ENCODE peak calls at places on chromosomes 16 and 17, in ten cellular contexts. N is OCI-LY7; L is GM23338; B is heart right ventricle; C is A549; G is prostate gland; P is CD4-positive, alpha-beta memory T cell; E is mesenchymal stem cell; A is adipocyte; X is breast epithelium. Y is an unnamed sample.

GRCh38 chr17:74547736-74548135 is 1.8 kb upstream of the CD300C start:
- DNase-seq in N (peak; percentile 22), L (no peak), B (no peak), C (no peak), G (no peak), P (no peak), E (no peak), A (no peak), X (no peak), Y (peak; percentile 41)

GRCh38 chr17:10114931-10115535 is 83.4 kb downstream of the GAS7 start:
- DNase-seq in N (peak; percentile 4), L (no peak), B (peak; percentile 91), C (peak; percentile 87), G (peak; percentile 79), P (peak; percentile 64), E (peak; percentile 99), A (peak; percentile 98), X (peak; percentile 69), Y (peak; percentile 98)

GRCh38 chr17:78251773-78252103 is 20.3 kb downstream of the TMEM235 start:
- DNase-seq in N (no peak), L (no peak), B (no peak), C (no peak), G (no peak), P (no peak), E (no peak), A (no peak), X (no peak), Y (no peak)

GRCh38 chr17:74389094-74389753 is 21.9 kb downstream of the GPR142 start:
- DNase-seq in N (no peak), L (no peak), B (no peak), C (no peak), G (no peak), P (no peak), E (no peak), A (no peak), X (no peak), Y (peak; percentile 32)

GRCh38 chr17:28230011-28230410 is 89.0 kb upstream of the TMEM97 start:
- DNase-seq in N (no peak), L (peak; percentile 39), B (no peak), C (no peak), G (no peak), P (no peak), E (no peak), A (no peak), X (no peak), Y (no peak)

GRCh38 chr17:77479372-77479781 is 338.6 kb downstream of the SEC14L1 start:
- DNase-seq in N (peak; percentile 65), L (peak; percentile 59), B (no peak), C (no peak), G (no peak), P (no peak), E (no peak), A (no peak), X (no peak), Y (no peak)

GRCh38 chr17:37327341-37328090 is 48.3 kb upstream of the C17orf78 start:
- DNase-seq in N (no peak), L (no peak), B (no peak), C (no peak), G (no peak), P (no peak), E (peak; percentile 91), A (peak; percentile 90), X (no peak), Y (no peak)

GRCh38 chr17:79707931-79708891 is 22.5 kb upstream of the ENPP7 start:
- DNase-seq in N (peak; percentile 71), L (peak; percentile 75), B (peak; percentile 30), C (peak; percentile 71), G (peak; percentile 30), P (peak; percentile 42), E (peak; percentile 44), A (peak; percentile 75), X (no peak), Y (no peak)

DNA sequence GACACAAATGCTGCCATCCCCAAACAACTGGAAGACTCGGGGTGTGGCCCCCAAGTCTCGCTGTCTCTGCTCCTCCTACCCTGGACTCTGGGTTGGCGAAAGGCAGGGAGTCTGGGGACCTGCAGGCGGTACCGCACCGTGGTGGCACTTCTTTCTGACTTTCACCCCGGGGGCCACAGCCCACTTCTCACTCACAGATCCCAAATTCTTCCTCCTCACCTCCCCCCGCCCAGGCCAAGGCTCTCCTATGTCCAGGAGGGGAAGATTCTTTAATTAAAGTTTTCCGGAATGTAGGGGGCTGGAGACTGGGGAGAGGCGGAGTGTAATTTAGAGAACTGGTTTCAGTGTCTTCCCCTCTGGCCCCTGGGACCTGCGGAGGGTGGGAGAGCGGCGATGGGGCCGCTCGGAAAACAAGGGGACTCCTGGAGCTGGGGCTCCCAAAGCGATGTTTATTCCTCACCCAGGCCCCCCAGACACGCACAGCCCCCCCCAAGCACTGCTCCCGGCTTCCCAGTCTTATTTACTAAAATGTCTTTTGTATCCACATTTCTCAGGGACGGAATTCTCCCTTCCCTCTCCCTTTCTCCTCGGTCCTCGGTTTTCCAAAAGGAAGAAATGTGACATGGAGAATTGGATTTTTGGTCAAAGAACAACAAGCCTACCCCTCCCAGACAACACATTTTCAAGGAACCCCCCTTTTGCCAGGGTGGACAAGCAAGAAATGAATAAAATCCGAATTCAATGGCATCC is 1.2 kb downstream of the WNT3 start:
- DNase-seq in N (no peak), L (peak; percentile 44), B (no peak), C (no peak), G (no peak), P (no peak), E (no peak), A (no peak), X (no peak), Y (no peak)
- H3K4me3 ChIP-seq in N (no peak overlapping the region), L (peak overlapping the region; percentile 79), B (no peak overlapping the region), C (no peak overlapping the region), G (no peak overlapping the region), P (no peak overlapping the region), E (no peak overlapping the region), A (no peak overlapping the region), X (no peak overlapping the region), Y (no peak overlapping the region)

GRCh38 chr16:89334461-89334860 is 117.0 kb downstream of the ZNF778 start:
- DNase-seq in N (no peak), L (no peak), B (no peak), C (no peak), G (no peak), P (no peak), E (no peak), A (no peak), X (no peak), Y (no peak)

GRCh38 chr16:89335803-89336485 is 118.4 kb downstream of the ZNF778 start:
- DNase-seq in N (peak; percentile 31), L (no peak), B (no peak), C (no peak), G (no peak), P (no peak), E (no peak), A (no peak), X (no peak), Y (no peak)

GRCh38 chr16:89334050-89334449 is 116.5 kb downstream of the ZNF778 start:
- DNase-seq in N (no peak), L (no peak), B (no peak), C (no peak), G (no peak), P (no peak), E (no peak), A (no peak), X (no peak), Y (no peak)

GRCh38 chr16:89332248-89333245 is 115.0 kb downstream of the ZNF778 start:
- DNase-seq in N (peak; percentile 66), L (no peak), B (no peak), C (no peak), G (no peak), P (no peak), E (no peak), A (no peak), X (no peak), Y (peak; percentile 66)

GRCh38 chr16:89334988-89335802 is 117.7 kb downstream of the ZNF778 start:
- DNase-seq in N (no peak), L (peak; percentile 53), B (no peak), C (no peak), G (no peak), P (no peak), E (no peak), A (no peak), X (no peak), Y (no peak)
- H3K4me3 ChIP-seq in N (no peak overlapping the region), L (no peak overlapping the region), B (no peak overlapping the region), C (no peak overlapping the region), G (no peak overlapping the region), P (no peak overlapping the region), E (no peak overlapping the region), A (no peak overlapping the region), X (no peak overlapping the region), Y (no peak overlapping the region)

GRCh38 chr16:83549836-83550569 is 257.8 kb upstream of the HSBP1 start:
- DNase-seq in N (no peak), L (no peak), B (no peak), C (no peak), G (no peak), P (no peak), E (no peak), A (no peak), X (no peak), Y (no peak)

GRCh38 chr16:83554096-83554495 is 253.7 kb upstream of the HSBP1 start:
- DNase-seq in N (no peak), L (no peak), B (no peak), C (no peak), G (no peak), P (no peak), E (no peak), A (peak; percentile 32), X (no peak), Y (no peak)

GRCh38 chr16:83552930-83553329 is 254.8 kb upstream of the HSBP1 start:
- DNase-seq in N (no peak), L (no peak), B (no peak), C (no peak), G (no peak), P (no peak), E (no peak), A (no peak), X (no peak), Y (no peak)

DNA sequence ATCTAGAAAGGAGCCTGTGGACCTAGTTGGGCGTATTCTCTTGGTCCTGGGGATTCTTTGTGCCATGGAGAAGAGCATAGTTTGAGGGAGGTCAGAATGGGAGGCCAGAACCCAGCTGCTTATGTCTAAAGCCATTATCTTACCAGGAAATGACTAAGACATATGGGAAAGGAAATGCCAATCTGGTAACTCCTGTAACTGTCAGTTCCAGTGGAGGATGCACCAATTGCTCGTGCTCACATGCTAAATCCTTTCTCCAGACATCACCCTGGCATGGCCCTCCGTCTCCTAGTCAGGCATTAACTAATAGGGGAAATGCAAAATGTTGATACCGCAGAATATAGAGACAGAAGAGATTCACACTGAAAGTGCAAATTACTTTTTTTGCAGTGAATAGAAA is 255.6 kb upstream of the HSBP1 start:
- DNase-seq in N (no peak), L (no peak), B (no peak), C (no peak), G (no peak), P (no peak), E (peak; percentile 61), A (no peak), X (no peak), Y (no peak)
- H3K4me3 ChIP-seq in N (no peak overlapping the region), L (no peak overlapping the region), B (no peak overlapping the region), C (no peak overlapping the region), G (no peak overlapping the region), P (no peak overlapping the region), E (no peak overlapping the region), A (no peak overlapping the region), X (no peak overlapping the region), Y (no peak overlapping the region)

DNA sequence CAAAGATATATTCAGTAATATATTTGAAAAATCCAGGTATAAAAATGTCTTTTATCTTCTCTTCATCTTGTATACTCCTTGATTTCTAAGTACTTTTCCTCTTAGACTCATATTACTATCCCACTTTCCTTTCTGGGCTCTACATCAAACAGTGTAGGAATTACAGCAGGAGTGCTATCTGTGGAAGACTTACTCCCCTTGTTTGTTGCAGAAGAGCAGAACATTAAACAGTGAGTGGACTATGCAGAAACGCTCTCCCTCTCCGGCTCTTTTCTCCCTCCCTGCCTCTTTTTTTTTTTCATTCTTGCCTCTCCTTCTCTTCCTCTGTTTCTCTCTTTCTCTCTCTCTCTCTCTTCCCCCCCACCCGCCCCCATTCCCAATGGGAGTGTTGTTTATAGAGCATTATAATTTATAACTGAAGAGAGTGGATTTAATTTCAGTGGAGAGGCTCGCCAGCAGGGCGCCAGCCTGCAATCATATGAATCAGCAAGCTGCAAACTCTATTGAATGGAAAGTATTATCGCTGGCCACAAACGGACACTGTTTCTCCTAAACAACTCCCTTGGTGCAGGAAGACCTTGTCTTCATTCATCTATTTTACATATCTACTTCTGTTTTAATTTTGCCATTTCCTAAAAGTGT is 242.3 kb upstream of the TBX2 start:
- DNase-seq in N (no peak), L (no peak), B (no peak), C (peak; percentile 42), G (no peak), P (no peak), E (peak; percentile 75), A (peak; percentile 81), X (no peak), Y (no peak)
- H3K4me3 ChIP-seq in N (no peak overlapping the region), L (no peak overlapping the region), B (no peak overlapping the region), C (peak overlapping the region; percentile 33), G (no peak overlapping the region), P (no peak overlapping the region), E (peak overlapping the region; percentile 65), A (peak overlapping the region; percentile 68), X (no peak overlapping the region), Y (no peak overlapping the region)